ENCODE peak calls at places on chromosomes 13 and 19, in seven cellular contexts. Z, E, G, Y, A, Q and X are unnamed samples.

GRCh38 chr13:89465366-89465765 is 1794.2 kb downstream of the SLITRK5 start:
- DNase-seq in Z (no peak), E (peak; percentile 6), G (peak; percentile 42), Y (no peak), A (no peak), Q (no peak), X (peak; percentile 7)

GRCh38 chr19:9309974-9310446 is 372 bp upstream of the ZNF699 start:
- DNase-seq in Z (peak; percentile 97), E (peak; percentile 94), G (peak; percentile 89), Y (peak; percentile 78), A (peak; percentile 94), Q (peak; percentile 96), X (peak; percentile 93)

GRCh38 chr19:4523306-4524110 is 5.2 kb upstream of the PLIN4 start:
- DNase-seq in Z (no peak), E (peak; percentile 57), G (peak; percentile 49), Y (no peak), A (no peak), Q (no peak), X (peak; percentile 49)

GRCh38 chr19:35044317-35045117 is 3.0 kb downstream of the HPN start:
- DNase-seq in Z (no peak), E (peak; percentile 66), G (peak; percentile 57), Y (peak; percentile 34), A (peak; percentile 50), Q (peak; percentile 50), X (peak; percentile 71)

GRCh38 chr13:100069278-100069677 is 19.6 kb upstream of the PCCA start:
- DNase-seq in Z (no peak), E (peak; percentile 83), G (peak; percentile 74), Y (no peak), A (no peak), Q (no peak), X (peak; percentile 92)

GRCh38 chr19:850221-850978 is 1.7 kb upstream of the ELANE start:
- DNase-seq in Z (peak; percentile 98), E (peak; percentile 99), G (peak; percentile 94), Y (no peak), A (peak; percentile 94), Q (peak; percentile 91), X (peak; percentile 98)

GRCh38 chr13:94776956-94777355 is 64.6 kb upstream of the SOX21 start:
- DNase-seq in Z (no peak), E (no peak), G (no peak), Y (no peak), A (no peak), Q (no peak), X (peak; percentile 2)

GRCh38 chr13:99656843-99657506 is 155.7 kb downstream of the TM9SF2 start:
- DNase-seq in Z (no peak), E (no peak), G (no peak), Y (no peak), A (no peak), Q (no peak), X (no peak)

GRCh38 chr19:34428549-34429285 is 536 bp downstream of the UBA2 start:
- DNase-seq in Z (no peak), E (peak; percentile 37), G (peak; percentile 28), Y (no peak), A (peak; percentile 17), Q (no peak), X (peak; percentile 27)

GRCh38 chr13:27830010-27830409 is 37.7 kb downstream of the GSX1 start:
- DNase-seq in Z (peak; percentile 84), E (peak; percentile 21), G (no peak), Y (peak; percentile 17), A (peak; percentile 27), Q (peak; percentile 54), X (peak; percentile 30)

GRCh38 chr13:33875658-33876401 is 57.9 kb downstream of the RFC3 start:
- DNase-seq in Z (no peak), E (no peak), G (no peak), Y (no peak), A (no peak), Q (no peak), X (no peak)

GRCh38 chr13:101631403-101631802 is 178.9 kb downstream of the ITGBL1 start:
- DNase-seq in Z (no peak), E (no peak), G (no peak), Y (no peak), A (no peak), Q (no peak), X (no peak)

GRCh38 chr13:111115051-111115840 is at the start of gene ARHGEF7:
- DNase-seq in Z (no peak), E (no peak), G (no peak), Y (no peak), A (peak; percentile 45), Q (peak; percentile 48), X (no peak)

GRCh38 chr13:83880275-83881027 is 1.8 kb downstream of the SLITRK1 start:
- DNase-seq in Z (no peak), E (no peak), G (no peak), Y (no peak), A (no peak), Q (no peak), X (no peak)

GRCh38 chr13:95471960-95472359 is 80.6 kb upstream of the CLDN10 start:
- DNase-seq in Z (no peak), E (no peak), G (no peak), Y (no peak), A (no peak), Q (no peak), X (no peak)

GRCh38 chr13:47188802-47189201 is 291.9 kb upstream of the HTR2A start:
- DNase-seq in Z (no peak), E (peak; percentile 67), G (peak; percentile 98), Y (no peak), A (no peak), Q (no peak), X (peak; percentile 73)

GRCh38 chr13:44425815-44426078 is 52.1 kb downstream of the SERP2 start:
- DNase-seq in Z (no peak), E (no peak), G (no peak), Y (no peak), A (no peak), Q (no peak), X (no peak)

GRCh38 chr19:13098291-13099072 is 4.2 kb downstream of the LYL1 start:
- DNase-seq in Z (no peak), E (peak; percentile 73), G (peak; percentile 62), Y (no peak), A (peak; percentile 55), Q (peak; percentile 55), X (peak; percentile 40)

GRCh38 chr19:13095393-13095784 is 7.3 kb downstream of the LYL1 start:
- DNase-seq in Z (peak; percentile 84), E (no peak), G (no peak), Y (no peak), A (no peak), Q (no peak), X (no peak)

GRCh38 chr19:13097331-13098258 is 5.1 kb downstream of the LYL1 start:
- DNase-seq in Z (peak; percentile 87), E (no peak), G (no peak), Y (no peak), A (peak; percentile 61), Q (peak; percentile 73), X (no peak)

GRCh38 chr19:13095934-13096890 is 6.4 kb downstream of the LYL1 start:
- DNase-seq in Z (no peak), E (no peak), G (no peak), Y (no peak), A (peak; percentile 51), Q (peak; percentile 57), X (no peak)

DNA sequence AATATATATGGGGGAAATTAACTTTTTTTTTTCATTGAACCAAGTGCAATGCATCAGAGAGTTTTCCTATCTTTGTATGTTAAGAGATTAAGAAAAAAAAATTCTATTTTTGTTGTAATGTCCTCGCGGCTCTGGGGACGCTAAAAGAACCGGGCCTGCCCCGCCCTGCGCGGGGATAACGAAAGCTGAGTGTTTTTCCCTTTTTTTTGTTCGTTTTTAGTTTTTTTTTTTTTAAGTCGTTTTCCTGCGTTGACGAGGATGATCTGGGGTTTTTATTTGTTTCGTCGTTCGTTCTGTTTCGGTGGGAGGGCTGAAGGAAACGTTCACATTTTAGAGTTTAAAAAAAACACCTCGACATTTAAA is 5.7 kb downstream of the LYL1 start:
- DNase-seq in Z (no peak), E (no peak), G (no peak), Y (no peak), A (no peak), Q (no peak), X (no peak)
- H3K4me3 ChIP-seq in Z (no peak overlapping the region), E (no peak overlapping the region), G (no peak overlapping the region), Y (no peak overlapping the region), A (peak overlapping the region; percentile 40), Q (no peak overlapping the region), X (no peak overlapping the region)

GRCh38 chr13:37598572-37598971 is at the start of gene POSTN:
- DNase-seq in Z (no peak), E (peak; percentile 84), G (peak; percentile 49), Y (no peak), A (no peak), Q (no peak), X (peak; percentile 87)
- H3K4me3 ChIP-seq in Z (no peak within 1 kb of the TSS), E (peak within 1 kb of the TSS; percentile 52), G (peak within 1 kb of the TSS; percentile 47), Y (no peak within 1 kb of the TSS), A (peak within 1 kb of the TSS; percentile 11), Q (peak within 1 kb of the TSS; percentile 22), X (peak within 1 kb of the TSS; percentile 65)

DNA sequence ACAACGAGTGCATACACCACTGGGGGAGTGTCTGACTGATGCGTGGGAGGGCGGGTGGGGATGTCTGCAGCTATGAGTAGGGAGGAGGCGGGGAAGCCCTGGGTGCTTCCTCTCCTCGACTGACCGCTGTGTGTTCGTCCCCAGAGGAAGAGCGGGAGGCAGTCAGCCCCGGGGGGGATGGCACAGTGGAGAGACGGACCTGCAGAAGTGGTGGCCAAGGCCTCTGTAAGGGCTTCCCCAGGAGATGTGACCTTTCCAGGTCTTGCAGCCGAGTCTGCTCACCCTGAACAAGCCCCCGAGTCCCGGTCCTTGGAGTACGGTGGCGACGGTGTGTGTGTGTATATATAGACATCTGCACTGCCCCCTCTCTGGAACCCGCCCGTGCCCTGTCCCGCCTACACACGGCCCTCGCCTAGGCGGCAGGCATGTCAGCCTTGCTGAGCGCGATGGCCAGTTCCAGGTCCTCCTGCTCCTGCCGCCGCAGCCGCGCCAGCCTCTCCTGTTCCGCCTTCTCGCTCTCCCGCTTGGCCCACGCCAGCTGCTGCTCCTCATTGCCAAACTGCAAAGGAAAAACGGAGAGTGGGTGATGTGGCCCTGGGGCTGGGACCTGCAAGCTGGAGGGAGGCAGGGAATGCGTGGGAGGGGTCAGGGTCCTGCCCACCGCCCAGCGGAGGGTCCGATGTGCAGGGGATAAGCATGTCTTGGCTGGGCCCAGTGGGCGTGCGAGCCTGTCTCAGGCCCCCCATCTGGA is 30.8 kb downstream of the KLF2 start:
- DNase-seq in Z (peak; percentile 77), E (peak; percentile 51), G (peak; percentile 38), Y (no peak), A (peak; percentile 54), Q (peak; percentile 66), X (peak; percentile 62)
- H3K4me3 ChIP-seq in Z (no peak overlapping the region), E (peak overlapping the region; percentile 7), G (peak overlapping the region; percentile 13), Y (no peak overlapping the region), A (peak overlapping the region; percentile 16), Q (no peak overlapping the region), X (no peak overlapping the region)

DNA sequence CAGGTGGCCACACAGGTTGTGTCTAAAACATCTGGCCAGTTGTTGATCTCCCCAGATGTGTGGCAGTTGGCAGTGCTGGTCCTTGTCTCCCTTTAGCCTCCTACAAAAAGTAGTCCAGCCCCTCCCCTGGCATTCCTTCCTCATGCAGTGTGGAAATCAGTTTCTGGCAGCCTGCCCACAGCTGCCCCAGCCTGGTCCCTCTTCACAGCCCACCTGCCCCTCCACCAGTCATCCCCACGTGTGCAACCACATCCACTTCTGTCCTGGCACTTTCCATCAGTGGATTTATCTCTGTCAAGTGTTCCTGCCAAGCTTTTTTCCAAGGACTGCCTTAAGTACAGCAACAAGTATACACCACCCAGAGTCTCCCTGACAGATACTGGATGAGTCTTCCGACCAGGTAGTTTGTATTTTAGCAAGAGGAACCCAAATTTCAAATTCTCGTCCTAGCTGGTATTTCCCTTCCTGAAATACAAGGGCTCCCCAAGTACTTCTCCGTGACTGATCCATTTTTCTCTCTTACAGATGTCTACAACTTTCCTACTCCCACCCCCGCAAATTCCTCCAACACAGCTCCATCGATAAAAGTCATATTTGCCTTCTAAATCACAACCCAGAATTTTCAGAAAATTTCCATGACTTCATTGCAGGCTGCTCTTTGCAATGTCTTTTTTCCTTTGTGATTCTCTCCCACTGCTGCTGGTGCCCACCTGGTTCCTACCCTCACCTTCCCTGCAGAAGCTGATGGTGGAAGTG is 313.5 kb downstream of the FOXO1 start:
- DNase-seq in Z (no peak), E (peak; percentile 62), G (peak; percentile 58), Y (no peak), A (peak; percentile 68), Q (peak; percentile 43), X (peak; percentile 51)
- H3K4me3 ChIP-seq in Z (no peak overlapping the region), E (no peak overlapping the region), G (no peak overlapping the region), Y (no peak overlapping the region), A (no peak overlapping the region), Q (no peak overlapping the region), X (no peak overlapping the region)